ENCODE peak calls at places on chromosomes 3 and 15, in four cellular contexts. F, O, Y and X are unnamed samples.

GRCh38 chr3:40623567-40623966 is 98.8 kb downstream of the ZNF621 start:
- DNase-seq in O (no peak), Y (no peak), F (no peak), X (no peak)

GRCh38 chr15:98025237-98025636 is 64.7 kb downstream of the ARRDC4 start:
- DNase-seq in Y (no peak), F (no peak), O (no peak), X (no peak)

GRCh38 chr15:63473007-63473748 is 31.2 kb upstream of the USP3 start:
- DNase-seq in F (no peak), Y (peak; percentile 85), O (no peak), X (no peak)

GRCh38 chr3:15452961-15453360 is 25.6 kb downstream of the EAF1 start:
- DNase-seq in O (no peak), F (no peak), Y (no peak), X (no peak)

GRCh38 chr3:152185941-152186630 is 82.6 kb upstream of the MBNL1 start:
- DNase-seq in Y (no peak), O (no peak), F (no peak), X (no peak)

GRCh38 chr3:167656821-167657220 is 3.1 kb upstream of the WDR49 start:
- DNase-seq in F (no peak), O (no peak), Y (no peak), X (no peak)

GRCh38 chr15:31501074-31501473 is 174.4 kb downstream of the KLF13 start:
- DNase-seq in Y (no peak), F (no peak), O (no peak), X (no peak)

GRCh38 chr3:179428876-179429548 is 22.3 kb downstream of the GNB4 start:
- DNase-seq in O (no peak), Y (no peak), F (no peak), X (no peak)

GRCh38 chr3:38136272-38136806 is 588 bp downstream of the ACAA1 start:
- DNase-seq in Y (no peak), O (peak; percentile 59), F (no peak), X (no peak)

GRCh38 chr3:107366766-107367165 is 10.5 kb upstream of the CCDC54 start:
- DNase-seq in O (no peak), Y (no peak), F (no peak), X (no peak)

DNA sequence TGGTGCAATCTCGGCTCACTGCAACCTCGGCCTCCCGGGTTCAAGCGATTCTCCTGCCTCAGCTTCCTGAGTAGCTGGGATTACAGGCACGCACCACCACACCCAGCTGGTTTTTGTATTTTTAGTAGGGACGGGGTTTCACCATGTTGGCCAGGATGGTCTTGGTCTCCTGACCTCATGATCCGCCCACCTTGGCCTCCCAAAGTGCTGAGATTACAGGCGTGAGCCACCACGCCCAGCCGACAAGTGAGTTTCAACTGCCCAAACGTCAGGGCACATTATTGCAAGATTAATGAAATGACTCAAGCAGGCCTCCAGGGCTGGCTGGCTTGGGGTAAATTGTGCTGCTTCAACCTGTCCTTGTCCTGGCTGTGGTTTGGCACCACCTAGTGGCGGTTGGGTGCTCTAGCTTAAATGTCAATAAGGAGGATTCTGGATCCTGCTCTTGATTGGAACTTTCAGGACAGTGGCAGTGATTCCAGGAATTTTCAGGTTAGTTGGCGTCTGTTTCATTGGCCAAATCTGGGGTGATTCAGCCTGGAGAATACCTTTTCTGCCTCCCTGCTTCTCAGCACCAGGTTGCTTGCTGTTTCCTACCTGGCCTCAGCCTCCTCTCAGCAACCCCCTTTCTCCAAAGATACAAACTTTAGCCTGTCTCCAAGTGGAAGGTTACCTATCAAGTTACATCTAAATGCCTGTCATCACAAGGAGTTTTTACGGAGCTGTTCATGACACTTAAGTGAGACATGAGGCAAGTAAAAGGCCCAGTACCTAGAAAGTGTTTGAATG is 32.4 kb upstream of the SACM1L start:
- DNase-seq in F (peak; percentile 66), Y (peak; percentile 90), O (peak; percentile 82), X (peak; percentile 61)
- TF ChIP-seq POLR2AphosphoS5 in F (no peak), Y (no peak), O (no peak), X (no peak)

DNA sequence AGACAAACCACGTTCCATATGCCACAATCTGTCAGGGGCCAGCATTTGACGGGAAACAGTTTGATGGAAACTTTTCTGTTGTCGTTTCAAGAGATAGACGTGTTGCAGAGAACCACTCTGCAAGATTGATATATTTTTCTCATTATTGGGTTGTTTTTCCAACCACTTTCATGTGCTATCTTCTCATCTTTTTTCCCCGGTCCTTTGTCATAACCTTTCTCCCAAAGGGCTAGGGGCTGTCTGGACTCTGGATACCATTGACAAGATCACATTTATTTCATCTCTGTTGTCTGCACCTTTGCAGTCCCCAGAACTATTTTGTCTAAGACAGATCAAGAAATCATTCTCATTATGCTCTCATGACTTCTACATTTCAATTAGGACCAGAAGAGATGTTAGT is 57.6 kb upstream of the SLC25A26 start:
- DNase-seq in Y (no peak), O (no peak), F (no peak), X (no peak)
- TF ChIP-seq TAF1 in Y (no peak), O (no peak), F (no peak), X (no peak)

GRCh38 chr15:67915374-67916050 is 75.7 kb upstream of the RNU6-1 start:
- DNase-seq in O (no peak), F (no peak), Y (peak; percentile 96), X (no peak)
- TF ChIP-seq POLR2AphosphoS5 in O (no peak), F (no peak), Y (no peak), X (no peak)

GRCh38 chr3:66609660-66610547 is 109.1 kb upstream of the LRIG1 start:
- DNase-seq in F (no peak), Y (no peak), O (peak; percentile 10), X (no peak)
- TF ChIP-seq TAF1 in F (no peak), Y (no peak), O (no peak), X (no peak)

GRCh38 chr15:65835452-65835851 is 33.8 kb upstream of the RAB11A start:
- DNase-seq in F (no peak), O (no peak), Y (no peak), X (no peak)
- TF ChIP-seq POLR2AphosphoS5 in F (no peak), O (no peak), Y (no peak), X (no peak)

GRCh38 chr3:53493997-53494791 is at the start of gene CACNA1D:
- DNase-seq in Y (no peak), F (peak; percentile 33), O (peak; percentile 89), X (peak; percentile 30)
- TF ChIP-seq TAF1 in Y (no peak), F (no peak), O (no peak), X (no peak)

GRCh38 chr3:113626513-113627371 is 69.7 kb downstream of the USF3 start:
- DNase-seq in Y (peak; percentile 61), O (peak; percentile 73), F (no peak), X (peak; percentile 32)
- TF ChIP-seq POLR2AphosphoS5 in Y (no peak), O (no peak), F (no peak), X (no peak)

GRCh38 chr3:98954806-98955205 is 53.3 kb upstream of the DCBLD2 start:
- DNase-seq in F (no peak), O (no peak), Y (no peak), X (no peak)
- TF ChIP-seq TAF1 in F (no peak), O (no peak), Y (no peak), X (no peak)

DNA sequence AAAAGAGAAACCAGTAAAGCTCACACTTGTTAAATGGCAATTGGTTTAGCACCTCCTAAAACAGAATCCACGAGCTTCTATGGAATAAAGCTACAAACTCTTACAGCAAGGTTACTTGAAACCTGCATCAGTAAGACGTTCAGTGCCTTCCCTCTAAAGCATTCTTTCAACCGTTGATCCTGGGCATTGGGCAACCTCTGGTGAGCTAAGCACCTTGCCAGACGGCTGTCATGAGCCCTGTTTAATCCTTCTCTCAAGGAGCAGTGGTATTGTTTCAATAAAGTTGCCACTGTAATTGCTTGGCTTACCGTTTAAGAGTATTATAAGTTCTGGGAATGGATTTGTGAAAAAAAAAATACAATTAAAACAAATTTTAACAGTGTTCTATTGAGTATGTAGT is 75.0 kb downstream of the COL8A1 start:
- DNase-seq in Y (no peak), F (no peak), O (no peak), X (no peak)
- TF ChIP-seq POLR2AphosphoS5 in Y (no peak), F (no peak), O (no peak), X (no peak)